ENCODE peak calls at places on chromosomes 12 and 14, in six cellular contexts. P is H9, L is IMR-90, S is neuronal stem cell, N is H1, Q is trophoblast cell. U is an unnamed sample.

GRCh38 chr14:75991753-75992152 is 6.2 kb downstream of the IFT43 start:
- DNase-seq in P (no peak), L (peak), S (no peak), N (no peak), Q (no peak), U (no peak)

GRCh38 chr14:48398675-48399282 is 723.4 kb upstream of the MDGA2 start:
- DNase-seq in P (no peak), L (peak), S (peak), N (no peak), Q (peak), U (peak)

GRCh38 chr12:57146092-57146491 is 1.3 kb downstream of the LRP1-AS start:
- DNase-seq in P (no peak), L (no peak), S (no peak), N (no peak), Q (no peak), U (no peak)

GRCh38 chr14:106556665-106557289 is 1030.4 kb downstream of the TMEM121 start:
- DNase-seq in P (no peak), L (no peak), S (no peak), N (no peak), Q (peak), U (no peak)

GRCh38 chr12:55720894-55721444 is 776 bp downstream of the RDH5 start:
- DNase-seq in P (peak), L (peak), S (no peak), N (no peak), Q (peak), U (peak)

GRCh38 chr14:79293482-79293881 is 917.8 kb downstream of the DIO2 start:
- DNase-seq in P (no peak), L (peak), S (no peak), N (no peak), Q (no peak), U (no peak)

GRCh38 chr14:65287264-65288131 is 125.0 kb upstream of the FUT8 start:
- DNase-seq in P (peak), L (no peak), S (no peak), N (no peak), Q (no peak), U (no peak)

GRCh38 chr12:80470403-80470802 is 26.4 kb downstream of the PTPRQ start:
- DNase-seq in P (peak), L (no peak), S (no peak), N (no peak), Q (no peak), U (no peak)

GRCh38 chr14:21647380-21647779 is 6.3 kb upstream of the OR4E2 start:
- DNase-seq in P (no peak), L (peak), S (no peak), N (no peak), Q (no peak), U (peak)

GRCh38 chr12:92393504-92393903 is 247.9 kb upstream of the BTG1 start:
- DNase-seq in P (no peak), L (no peak), S (no peak), N (no peak), Q (no peak), U (no peak)

GRCh38 chr12:138898-139534 is 72.4 kb downstream of the IQSEC3 start:
- DNase-seq in P (peak), L (peak), S (no peak), N (no peak), Q (no peak), U (no peak)

GRCh38 chr14:45070215-45070614 is 13.7 kb upstream of the PRPF39 start:
- DNase-seq in P (no peak), L (peak), S (no peak), N (no peak), Q (no peak), U (no peak)

GRCh38 chr12:115383668-115384067 is 699.7 kb upstream of the TBX3 start:
- DNase-seq in P (no peak), L (peak), S (no peak), N (no peak), Q (no peak), U (no peak)

GRCh38 chr12:109445224-109445623 is 31.9 kb downstream of the KCTD10 start:
- DNase-seq in P (no peak), L (peak), S (no peak), N (no peak), Q (no peak), U (no peak)

GRCh38 chr14:34224221-34224620 is 237.8 kb downstream of the SPTSSA start:
- DNase-seq in P (no peak), L (no peak), S (no peak), N (no peak), Q (no peak), U (no peak)

GRCh38 chr14:68908860-68909259 is 70.2 kb downstream of the ACTN1 start:
- DNase-seq in P (no peak), L (no peak), S (no peak), N (no peak), Q (no peak), U (peak)

GRCh38 chr14:106843951-106844483 is 1317.6 kb downstream of the TMEM121 start:
- DNase-seq in P (no peak), L (no peak), S (no peak), N (no peak), Q (peak), U (no peak)

GRCh38 chr12:67748761-67749075 is 100.2 kb downstream of the DYRK2 start:
- DNase-seq in P (no peak), L (peak), S (no peak), N (no peak), Q (no peak), U (no peak)

GRCh38 chr14:95237956-95238355 is 80.6 kb upstream of the DICER1 start:
- DNase-seq in P (no peak), L (no peak), S (no peak), N (no peak), Q (no peak), U (no peak)

GRCh38 chr14:105331575-105332351 is 17.2 kb downstream of the PACS2 start:
- DNase-seq in P (no peak), L (no peak), S (no peak), N (no peak), Q (no peak), U (no peak)

GRCh38 chr12:127416796-127417195 is 850.2 kb upstream of the TMEM132C start:
- DNase-seq in P (no peak), L (peak), S (no peak), N (no peak), Q (no peak), U (no peak)

GRCh38 chr12:115000038-115000437 is 316.1 kb upstream of the TBX3 start:
- DNase-seq in P (no peak), L (peak), S (no peak), N (peak), Q (peak), U (peak)

GRCh38 chr12:51591020-51591901 is at the start of gene SCN8A:
- DNase-seq in P (peak), L (peak), S (peak), N (no peak), Q (peak), U (peak)

GRCh38 chr12:120263725-120264040 is 1.8 kb downstream of the PXN start:
- DNase-seq in P (no peak), L (no peak), S (no peak), N (no peak), Q (no peak), U (no peak)

GRCh38 chr12:1117371-1117770 is 126.3 kb downstream of the ERC1 start:
- DNase-seq in P (no peak), L (peak), S (no peak), N (no peak), Q (no peak), U (no peak)

GRCh38 chr14:21498540-21499526 is 12.3 kb downstream of the METTL3 start:
- DNase-seq in P (no peak), L (peak), S (peak), N (no peak), Q (peak), U (peak)

GRCh38 chr12:76201758-76202157 is 117.3 kb upstream of the NAP1L1 start:
- DNase-seq in P (no peak), L (peak), S (no peak), N (no peak), Q (no peak), U (peak)

GRCh38 chr12:92417343-92417742 is 271.7 kb upstream of the BTG1 start:
- DNase-seq in P (no peak), L (no peak), S (no peak), N (no peak), Q (peak), U (no peak)

GRCh38 chr12:71639341-71639760 is 24.3 kb downstream of the ZFC3H1 start:
- DNase-seq in P (peak), L (no peak), S (no peak), N (no peak), Q (peak), U (no peak)

GRCh38 chr12:132266802-132267201 is 62.6 kb downstream of the GALNT9 start:
- DNase-seq in P (no peak), L (no peak), S (no peak), N (no peak), Q (no peak), U (no peak)

GRCh38 chr14:95533822-95534221 is 1.0 kb upstream of the GLRX5 start:
- DNase-seq in P (no peak), L (no peak), S (no peak), N (no peak), Q (peak), U (no peak)

GRCh38 chr12:64687816-64688599 is 71.2 kb downstream of the GNS start:
- DNase-seq in P (no peak), L (peak), S (no peak), N (no peak), Q (no peak), U (peak)

GRCh38 chr12:92123780-92124707 is 21.6 kb downstream of the BTG1 start:
- DNase-seq in P (no peak), L (peak), S (no peak), N (no peak), Q (no peak), U (no peak)

GRCh38 chr14:98244966-98245569 is 1026.9 kb downstream of the BCL11B start:
- DNase-seq in P (no peak), L (no peak), S (no peak), N (no peak), Q (no peak), U (no peak)

GRCh38 chr12:57016348-57016747 is at the start of gene TAC3:
- DNase-seq in P (peak), L (no peak), S (peak), N (no peak), Q (no peak), U (no peak)

GRCh38 chr12:632102-632696 is 31.0 kb downstream of the NINJ2 start:
- DNase-seq in P (peak), L (peak), S (peak), N (no peak), Q (peak), U (peak)

GRCh38 chr12:40099423-40099853 is 6.4 kb downstream of the SLC2A13 start:
- DNase-seq in P (no peak), L (no peak), S (no peak), N (no peak), Q (no peak), U (peak)

GRCh38 chr12:123351349-123351748 is 13.3 kb downstream of the SBNO1 start:
- DNase-seq in P (no peak), L (no peak), S (no peak), N (no peak), Q (no peak), U (no peak)

GRCh38 chr12:25744334-25744733 is 191.3 kb upstream of the LMNTD1 start:
- DNase-seq in P (no peak), L (peak), S (no peak), N (no peak), Q (peak), U (peak)

GRCh38 chr12:25743679-25744078 is 190.6 kb upstream of the LMNTD1 start:
- DNase-seq in P (no peak), L (no peak), S (no peak), N (no peak), Q (no peak), U (no peak)

GRCh38 chr12:25740617-25741016 is 187.5 kb upstream of the LMNTD1 start:
- DNase-seq in P (no peak), L (no peak), S (no peak), N (no peak), Q (no peak), U (no peak)

GRCh38 chr12:25745281-25745680 is 192.2 kb upstream of the LMNTD1 start:
- DNase-seq in P (no peak), L (no peak), S (no peak), N (no peak), Q (no peak), U (no peak)

DNA sequence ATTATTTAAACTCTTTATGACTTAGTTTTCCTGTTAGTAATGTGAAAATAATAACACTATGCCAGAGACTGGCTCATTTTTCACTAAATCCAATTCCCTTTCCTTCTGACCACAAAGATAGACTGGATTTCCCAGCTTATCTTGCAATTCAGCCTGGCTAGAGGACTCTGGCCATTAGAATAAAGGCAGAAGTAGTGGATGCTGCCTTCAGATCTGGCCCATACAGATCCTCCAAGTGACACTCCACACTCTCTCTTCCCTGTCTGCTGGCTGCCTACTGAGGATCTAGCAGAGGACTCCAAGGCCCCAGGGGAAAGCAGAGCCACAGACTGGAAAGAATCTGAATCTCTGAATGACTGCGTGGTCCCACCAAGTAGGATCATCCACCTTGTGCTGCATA is 188.8 kb upstream of the LMNTD1 start:
- DNase-seq in P (no peak), L (no peak), S (no peak), N (no peak), Q (no peak), U (no peak)
- H2AFZ ChIP-seq in P (no peak), L (no peak), S (no peak), N (no peak), Q (no peak), U (peak)

DNA sequence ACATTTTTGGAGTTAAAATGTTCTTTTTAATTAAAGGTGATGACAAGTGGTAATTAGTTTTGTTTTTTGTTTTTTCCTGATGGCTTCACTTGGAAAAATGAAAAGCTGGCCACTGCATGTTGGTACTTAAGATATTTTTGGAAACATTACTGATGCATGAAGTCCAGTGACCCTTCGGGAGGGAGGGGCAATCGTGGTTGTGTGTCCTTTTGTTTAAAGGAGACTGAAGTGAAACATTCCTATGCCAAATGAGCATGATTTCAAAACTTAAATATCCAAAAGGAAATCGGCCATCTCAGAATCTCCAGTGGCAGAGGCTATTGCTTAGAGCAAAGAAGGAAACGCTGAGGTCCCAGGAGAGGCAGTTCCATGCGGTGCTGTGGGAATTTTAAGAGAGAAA is 20.1 kb downstream of the LTBP2 start:
- DNase-seq in P (no peak), L (peak), S (no peak), N (no peak), Q (no peak), U (no peak)
- H3K4me2 ChIP-seq in P (no peak), L (peak), S (no peak), N (no peak), Q (no peak), U (no peak)

GRCh38 chr12:100566887-100567637 is 6.4 kb upstream of the GAS2L3 start:
- DNase-seq in P (no peak), L (peak), S (no peak), N (no peak), Q (peak), U (no peak)

GRCh38 chr12:100564090-100564489 is 9.4 kb upstream of the GAS2L3 start:
- DNase-seq in P (no peak), L (peak), S (peak), N (no peak), Q (no peak), U (no peak)

GRCh38 chr12:100565987-100566545 is 7.4 kb upstream of the GAS2L3 start:
- DNase-seq in P (no peak), L (no peak), S (no peak), N (no peak), Q (no peak), U (no peak)

GRCh38 chr12:100567945-100568344 is 5.5 kb upstream of the GAS2L3 start:
- DNase-seq in P (no peak), L (no peak), S (no peak), N (no peak), Q (peak), U (no peak)

DNA sequence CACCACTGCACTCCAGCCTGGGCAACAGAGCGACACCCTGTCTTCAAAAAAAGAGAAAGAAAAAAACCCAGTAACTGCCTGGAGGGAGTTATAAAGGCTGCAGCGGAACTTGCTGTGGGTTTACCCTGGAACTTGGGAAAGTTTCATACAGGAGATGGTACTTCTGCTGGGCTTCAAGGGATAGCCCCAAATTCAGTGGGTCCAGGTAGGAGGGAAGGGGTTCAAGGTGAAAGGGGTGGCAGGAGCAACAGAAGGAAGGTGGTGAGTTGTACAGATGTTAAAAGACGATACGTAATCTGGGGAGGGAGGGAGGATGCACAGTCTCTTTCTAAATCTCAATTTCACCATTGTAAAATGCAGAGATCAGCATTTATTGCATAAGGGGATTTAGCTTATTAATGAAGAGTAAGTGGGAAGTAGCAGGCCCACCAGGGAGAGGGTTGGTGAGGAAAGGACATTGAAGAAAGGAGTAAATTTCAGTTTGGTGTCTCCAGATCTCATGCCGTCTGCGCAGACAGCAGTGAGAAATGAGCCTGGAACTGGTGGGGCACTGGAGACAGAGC is 8.5 kb upstream of the GAS2L3 start:
- DNase-seq in P (no peak), L (no peak), S (no peak), N (no peak), Q (no peak), U (no peak)
- H3K4ac ChIP-seq in P (no peak), L (no peak), S (no peak), N (no peak), Q (no peak), U (no peak)

GRCh38 chr12:96170762-96171161 is 23.4 kb upstream of the ELK3 start:
- DNase-seq in P (no peak), L (no peak), S (no peak), N (no peak), Q (no peak), U (no peak)
- H2AFZ ChIP-seq in P (no peak), L (no peak), S (no peak), N (no peak), Q (no peak), U (no peak)

GRCh38 chr12:32695787-32696186 is 16.7 kb downstream of the DNM1L start:
- DNase-seq in P (no peak), L (no peak), S (no peak), N (no peak), Q (no peak), U (no peak)

GRCh38 chr12:32698285-32698684 is 19.2 kb downstream of the DNM1L start:
- DNase-seq in P (no peak), L (no peak), S (no peak), N (no peak), Q (no peak), U (peak)

GRCh38 chr12:32702470-32702869 is 23.4 kb downstream of the DNM1L start:
- DNase-seq in P (no peak), L (no peak), S (no peak), N (no peak), Q (no peak), U (peak)

GRCh38 chr12:32692358-32692757 is 13.3 kb downstream of the DNM1L start:
- DNase-seq in P (no peak), L (no peak), S (no peak), N (no peak), Q (no peak), U (no peak)

DNA sequence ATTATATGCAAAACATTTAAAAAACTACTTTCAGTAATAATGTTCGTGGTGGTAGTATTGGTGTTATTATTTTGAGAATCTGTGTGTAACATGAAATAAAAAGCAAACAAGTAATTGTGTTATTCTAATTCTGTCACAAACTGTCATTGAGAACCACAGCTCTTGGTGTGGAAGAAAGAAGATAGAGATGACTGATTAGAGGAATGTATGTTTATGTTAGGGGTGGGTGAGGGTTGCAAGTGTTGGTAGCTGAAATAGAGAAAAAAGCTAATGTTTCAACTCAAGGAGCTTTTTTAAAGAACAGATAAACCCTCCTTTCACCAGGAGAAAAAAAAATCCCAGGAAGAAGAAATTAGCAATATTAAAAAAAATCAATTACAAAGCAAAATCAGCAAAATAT is 18.3 kb downstream of the DNM1L start:
- DNase-seq in P (no peak), L (no peak), S (no peak), N (no peak), Q (no peak), U (no peak)
- H3K4me2 ChIP-seq in P (no peak), L (no peak), S (no peak), N (no peak), Q (no peak), U (no peak)

DNA sequence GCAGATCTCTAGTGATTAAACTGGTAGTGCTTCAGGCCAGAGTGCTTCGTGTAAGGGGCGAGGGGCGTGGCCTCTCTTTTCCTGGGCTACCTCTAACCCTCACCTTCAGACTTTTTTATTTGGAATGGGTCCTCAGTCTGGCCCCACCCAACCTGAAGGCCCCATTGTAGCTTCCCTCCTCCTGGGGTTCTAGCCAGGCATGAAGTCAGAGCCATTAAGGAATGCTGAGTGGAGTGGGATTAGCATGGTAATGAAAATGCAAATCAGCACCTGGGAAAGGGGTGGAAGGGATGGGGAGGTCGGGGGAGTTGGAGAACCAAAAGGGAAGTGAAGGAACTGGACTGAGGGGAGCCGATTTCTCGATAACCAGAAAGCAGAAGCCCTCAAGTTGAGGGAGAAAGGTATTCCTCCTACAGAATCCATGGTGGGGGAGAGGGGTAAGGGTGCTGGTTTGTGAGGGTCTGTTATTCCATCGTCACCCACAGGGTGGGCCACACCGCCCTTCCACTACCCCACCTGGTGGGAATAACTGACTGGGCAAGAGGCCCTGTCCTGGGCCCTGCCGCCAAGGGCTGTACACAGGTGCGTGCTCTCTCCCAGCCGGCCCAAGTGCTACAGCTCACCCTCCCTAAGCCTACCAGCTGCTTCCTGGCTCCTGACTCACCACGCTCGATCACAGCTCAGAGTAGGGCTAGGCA is 14.1 kb downstream of the ZFHX2 start:
- DNase-seq in P (peak), L (peak), S (no peak), N (peak), Q (peak), U (no peak)
- H3K4ac ChIP-seq in P (no peak), L (no peak), S (no peak), N (peak), Q (no peak), U (no peak)

GRCh38 chr12:25792031-25792430 is 166.5 kb upstream of the RASSF8 start:
- DNase-seq in P (no peak), L (no peak), S (no peak), N (no peak), Q (peak), U (no peak)
- H2AFZ ChIP-seq in P (no peak), L (no peak), S (no peak), N (no peak), Q (no peak), U (no peak)